ENCODE peak calls at places on chromosomes 12 and 14, in ten cellular contexts. One of them, this sample, is unnamed.
A peak's percentile ranks its signal among the peaks of the same experiment; 100 is the strongest.

GRCh38 chr12:112705037-112705632 is 86.4 kb upstream of the RPH3A start:
- DNase-seq in AG09309: no peak
- DNase-seq in right lobe of liver: no peak
- DNase-seq in AG10803: no peak
- DNase-seq in cardiac muscle cell: no peak
- DNase-seq in GM12864: no peak
- DNase-seq in progenitor cell of endocrine pancreas: no peak
- DNase-seq in psoas muscle: no peak
- DNase-seq in hepatocyte: no peak
- DNase-seq in LNCaP clone FGC: no peak
- DNase-seq in this sample: no peak

GRCh38 chr12:51898937-51899336 is 8.4 kb upstream of the ACVRL1 start:
- DNase-seq in AG09309: no peak
- DNase-seq in AG10803: peak; percentile 83
- DNase-seq in right lobe of liver: no peak
- DNase-seq in hepatocyte: peak; percentile 5
- DNase-seq in cardiac muscle cell: peak; percentile 61
- DNase-seq in progenitor cell of endocrine pancreas: no peak
- DNase-seq in GM12864: no peak
- DNase-seq in LNCaP clone FGC: no peak
- DNase-seq in psoas muscle: no peak
- DNase-seq in this sample: no peak

GRCh38 chr12:49867580-49868341 is 24.9 kb upstream of the BCDIN3D start:
- DNase-seq in LNCaP clone FGC: no peak
- DNase-seq in progenitor cell of endocrine pancreas: no peak
- DNase-seq in right lobe of liver: no peak
- DNase-seq in cardiac muscle cell: peak; percentile 57
- DNase-seq in AG10803: no peak
- DNase-seq in hepatocyte: peak; percentile 35
- DNase-seq in psoas muscle: no peak
- DNase-seq in AG09309: no peak
- DNase-seq in GM12864: no peak
- DNase-seq in this sample: no peak

GRCh38 chr14:93332032-93332852 is 594 bp downstream of the BTBD7 start:
- DNase-seq in AG09309: no peak
- DNase-seq in AG10803: peak; percentile 37
- DNase-seq in progenitor cell of endocrine pancreas: peak; percentile 68
- DNase-seq in LNCaP clone FGC: no peak
- DNase-seq in GM12864: no peak
- DNase-seq in hepatocyte: peak; percentile 87
- DNase-seq in cardiac muscle cell: peak; percentile 57
- DNase-seq in psoas muscle: peak; percentile 77
- DNase-seq in right lobe of liver: peak; percentile 68
- DNase-seq in this sample: no peak

GRCh38 chr14:78240567-78240966 is 70.4 kb downstream of the NRXN3 start:
- DNase-seq in progenitor cell of endocrine pancreas: no peak
- DNase-seq in psoas muscle: no peak
- DNase-seq in GM12864: no peak
- DNase-seq in cardiac muscle cell: no peak
- DNase-seq in AG09309: no peak
- DNase-seq in right lobe of liver: no peak
- DNase-seq in hepatocyte: no peak
- DNase-seq in LNCaP clone FGC: no peak
- DNase-seq in AG10803: no peak
- DNase-seq in this sample: no peak

GRCh38 chr12:42238240-42239140 is at the start of gene YAF2:
- DNase-seq in AG10803: peak; percentile 87
- DNase-seq in hepatocyte: peak; percentile 96
- DNase-seq in right lobe of liver: peak; percentile 95
- DNase-seq in progenitor cell of endocrine pancreas: peak; percentile 83
- DNase-seq in GM12864: peak; percentile 51
- DNase-seq in psoas muscle: peak; percentile 96
- DNase-seq in cardiac muscle cell: peak; percentile 93
- DNase-seq in AG09309: peak; percentile 31
- DNase-seq in LNCaP clone FGC: peak; percentile 50
- DNase-seq in this sample: peak; percentile 78

GRCh38 chr12:92244036-92244435 is 98.4 kb upstream of the BTG1 start:
- DNase-seq in progenitor cell of endocrine pancreas: no peak
- DNase-seq in LNCaP clone FGC: peak; percentile 83
- DNase-seq in AG09309: peak; percentile 1
- DNase-seq in GM12864: no peak
- DNase-seq in psoas muscle: no peak
- DNase-seq in cardiac muscle cell: peak; percentile 76
- DNase-seq in hepatocyte: peak; percentile 61
- DNase-seq in AG10803: peak; percentile 63
- DNase-seq in right lobe of liver: no peak
- DNase-seq in this sample: no peak

GRCh38 chr14:96363751-96364336 is 518 bp downstream of the GSKIP start:
- DNase-seq in hepatocyte: peak; percentile 75
- DNase-seq in psoas muscle: no peak
- DNase-seq in right lobe of liver: peak; percentile 66
- DNase-seq in AG10803: peak; percentile 56
- DNase-seq in GM12864: peak; percentile 37
- DNase-seq in LNCaP clone FGC: peak; percentile 50
- DNase-seq in cardiac muscle cell: peak; percentile 69
- DNase-seq in AG09309: no peak
- DNase-seq in progenitor cell of endocrine pancreas: no peak
- DNase-seq in this sample: no peak

GRCh38 chr14:34592623-34593022 is 37.3 kb downstream of the SNX6 start:
- DNase-seq in right lobe of liver: peak; percentile 7
- DNase-seq in hepatocyte: no peak
- DNase-seq in psoas muscle: peak; percentile 75
- DNase-seq in LNCaP clone FGC: no peak
- DNase-seq in AG10803: no peak
- DNase-seq in GM12864: no peak
- DNase-seq in progenitor cell of endocrine pancreas: no peak
- DNase-seq in AG09309: no peak
- DNase-seq in cardiac muscle cell: no peak
- DNase-seq in this sample: no peak

GRCh38 chr12:74382994-74383393 is 154.6 kb upstream of the ATXN7L3B start:
- DNase-seq in GM12864: no peak
- DNase-seq in cardiac muscle cell: no peak
- DNase-seq in hepatocyte: no peak
- DNase-seq in AG09309: no peak
- DNase-seq in progenitor cell of endocrine pancreas: no peak
- DNase-seq in right lobe of liver: no peak
- DNase-seq in AG10803: no peak
- DNase-seq in LNCaP clone FGC: no peak
- DNase-seq in psoas muscle: no peak
- DNase-seq in this sample: no peak

GRCh38 chr12:46343122-46343852 is 29.3 kb downstream of the SLC38A2 start:
- DNase-seq in AG10803: no peak
- DNase-seq in right lobe of liver: no peak
- DNase-seq in progenitor cell of endocrine pancreas: no peak
- DNase-seq in hepatocyte: no peak
- DNase-seq in GM12864: no peak
- DNase-seq in cardiac muscle cell: no peak
- DNase-seq in AG09309: no peak
- DNase-seq in LNCaP clone FGC: no peak
- DNase-seq in psoas muscle: no peak
- DNase-seq in this sample: no peak

GRCh38 chr14:102663031-102663430 is 70.6 kb downstream of the RCOR1 start:
- DNase-seq in psoas muscle: no peak
- DNase-seq in right lobe of liver: no peak
- DNase-seq in cardiac muscle cell: peak; percentile 46
- DNase-seq in progenitor cell of endocrine pancreas: no peak
- DNase-seq in GM12864: no peak
- DNase-seq in hepatocyte: no peak
- DNase-seq in AG10803: no peak
- DNase-seq in LNCaP clone FGC: no peak
- DNase-seq in AG09309: no peak
- DNase-seq in this sample: no peak

GRCh38 chr12:120620624-120621023 is 19.8 kb upstream of the CABP1 start:
- DNase-seq in progenitor cell of endocrine pancreas: no peak
- DNase-seq in AG09309: no peak
- DNase-seq in hepatocyte: peak; percentile 53
- DNase-seq in LNCaP clone FGC: no peak
- DNase-seq in right lobe of liver: no peak
- DNase-seq in GM12864: no peak
- DNase-seq in AG10803: no peak
- DNase-seq in cardiac muscle cell: no peak
- DNase-seq in psoas muscle: no peak
- DNase-seq in this sample: no peak

GRCh38 chr12:120631097-120631496 is 9.3 kb upstream of the CABP1 start:
- DNase-seq in hepatocyte: no peak
- DNase-seq in psoas muscle: no peak
- DNase-seq in AG09309: no peak
- DNase-seq in LNCaP clone FGC: no peak
- DNase-seq in AG10803: no peak
- DNase-seq in cardiac muscle cell: no peak
- DNase-seq in right lobe of liver: no peak
- DNase-seq in GM12864: no peak
- DNase-seq in progenitor cell of endocrine pancreas: no peak
- DNase-seq in this sample: no peak

GRCh38 chr12:120628919-120629318 is 11.5 kb upstream of the CABP1 start:
- DNase-seq in cardiac muscle cell: no peak
- DNase-seq in AG10803: no peak
- DNase-seq in hepatocyte: peak; percentile 28
- DNase-seq in LNCaP clone FGC: no peak
- DNase-seq in psoas muscle: no peak
- DNase-seq in right lobe of liver: no peak
- DNase-seq in GM12864: no peak
- DNase-seq in AG09309: no peak
- DNase-seq in progenitor cell of endocrine pancreas: no peak
- DNase-seq in this sample: no peak

GRCh38 chr12:120630139-120630895 is 10.1 kb upstream of the CABP1 start:
- DNase-seq in psoas muscle: no peak
- DNase-seq in GM12864: no peak
- DNase-seq in cardiac muscle cell: no peak
- DNase-seq in right lobe of liver: no peak
- DNase-seq in AG09309: no peak
- DNase-seq in progenitor cell of endocrine pancreas: no peak
- DNase-seq in AG10803: no peak
- DNase-seq in LNCaP clone FGC: no peak
- DNase-seq in hepatocyte: no peak
- DNase-seq in this sample: no peak

GRCh38 chr12:120625557-120626419 is 14.6 kb upstream of the CABP1 start:
- DNase-seq in progenitor cell of endocrine pancreas: no peak
- DNase-seq in hepatocyte: no peak
- DNase-seq in AG09309: no peak
- DNase-seq in AG10803: no peak
- DNase-seq in GM12864: no peak
- DNase-seq in right lobe of liver: no peak
- DNase-seq in cardiac muscle cell: no peak
- DNase-seq in psoas muscle: no peak
- DNase-seq in LNCaP clone FGC: no peak
- DNase-seq in this sample: no peak
- TF ChIP-seq CTCF in progenitor cell of endocrine pancreas: no peak
- TF ChIP-seq CTCF in hepatocyte: peak; percentile 12
- TF ChIP-seq CTCF in AG09309: no peak
- TF ChIP-seq CTCF in AG10803: peak; percentile 1
- TF ChIP-seq CTCF in GM12864: peak; percentile 59
- TF ChIP-seq CTCF in right lobe of liver: no peak
- TF ChIP-seq CTCF in cardiac muscle cell: no peak
- TF ChIP-seq CTCF in psoas muscle: no peak
- TF ChIP-seq CTCF in LNCaP clone FGC: no peak
- TF ChIP-seq CTCF in this sample: no peak

GRCh38 chr12:31813305-31813704 is 84.5 kb upstream of the AMN1 start:
- DNase-seq in GM12864: no peak
- DNase-seq in psoas muscle: no peak
- DNase-seq in AG10803: no peak
- DNase-seq in cardiac muscle cell: peak; percentile 21
- DNase-seq in AG09309: no peak
- DNase-seq in right lobe of liver: no peak
- DNase-seq in progenitor cell of endocrine pancreas: no peak
- DNase-seq in hepatocyte: peak; percentile 26
- DNase-seq in LNCaP clone FGC: no peak
- DNase-seq in this sample: no peak
- TF ChIP-seq CTCF in GM12864: peak; percentile 7
- TF ChIP-seq CTCF in psoas muscle: no peak
- TF ChIP-seq CTCF in AG10803: peak; percentile 27
- TF ChIP-seq CTCF in cardiac muscle cell: peak; percentile 18
- TF ChIP-seq CTCF in AG09309: peak; percentile 24
- TF ChIP-seq CTCF in right lobe of liver: peak; percentile 18
- TF ChIP-seq CTCF in progenitor cell of endocrine pancreas: peak; percentile 32
- TF ChIP-seq CTCF in hepatocyte: peak; percentile 22
- TF ChIP-seq CTCF in LNCaP clone FGC: no peak
- TF ChIP-seq CTCF in this sample: no peak

DNA sequence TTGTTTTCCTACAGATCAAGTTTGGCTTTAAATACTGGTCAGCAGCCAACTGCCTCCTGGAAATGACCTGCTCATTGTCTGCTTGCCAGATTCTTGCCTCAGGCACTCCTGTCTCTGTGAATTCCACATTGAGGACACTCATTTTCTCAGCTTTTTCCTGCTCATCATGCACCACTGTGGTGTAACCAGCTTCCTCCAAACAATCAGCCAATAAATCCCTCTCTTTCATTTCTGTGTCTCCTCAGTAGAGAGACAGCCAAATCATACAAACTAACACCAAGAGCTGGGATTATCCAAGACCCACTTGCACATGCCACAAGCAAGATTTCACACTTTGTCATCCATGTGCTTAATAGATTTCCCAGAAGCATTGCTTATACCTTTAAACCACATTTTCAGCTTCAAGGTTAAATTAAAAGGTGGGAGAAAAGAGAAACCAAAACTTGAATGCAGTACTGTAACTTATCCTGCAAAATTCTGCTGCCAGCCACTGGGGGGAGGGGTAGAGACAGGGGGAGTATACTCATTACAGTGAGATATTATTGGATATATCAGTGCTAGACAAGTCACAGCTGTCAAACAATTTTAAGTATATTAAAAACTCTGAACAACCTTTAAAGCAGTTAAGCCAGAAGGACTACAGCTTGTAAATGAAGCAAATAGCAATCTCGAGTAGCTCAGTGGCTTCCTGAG is 105.0 kb downstream of the PPP2R5E start:
- DNase-seq in AG10803: peak; percentile 97
- DNase-seq in right lobe of liver: peak; percentile 81
- DNase-seq in psoas muscle: peak; percentile 53
- DNase-seq in GM12864: no peak
- DNase-seq in cardiac muscle cell: peak; percentile 98
- DNase-seq in progenitor cell of endocrine pancreas: no peak
- DNase-seq in LNCaP clone FGC: peak; percentile 97
- DNase-seq in AG09309: peak; percentile 94
- DNase-seq in hepatocyte: peak; percentile 58
- DNase-seq in this sample: no peak
- TF ChIP-seq CTCF in AG10803: peak; percentile 25
- TF ChIP-seq CTCF in right lobe of liver: peak; percentile 14
- TF ChIP-seq CTCF in psoas muscle: no peak
- TF ChIP-seq CTCF in GM12864: peak; percentile 16
- TF ChIP-seq CTCF in cardiac muscle cell: peak; percentile 24
- TF ChIP-seq CTCF in progenitor cell of endocrine pancreas: no peak
- TF ChIP-seq CTCF in LNCaP clone FGC: peak; percentile 35
- TF ChIP-seq CTCF in AG09309: peak; percentile 10
- TF ChIP-seq CTCF in hepatocyte: peak; percentile 29
- TF ChIP-seq CTCF in this sample: no peak

DNA sequence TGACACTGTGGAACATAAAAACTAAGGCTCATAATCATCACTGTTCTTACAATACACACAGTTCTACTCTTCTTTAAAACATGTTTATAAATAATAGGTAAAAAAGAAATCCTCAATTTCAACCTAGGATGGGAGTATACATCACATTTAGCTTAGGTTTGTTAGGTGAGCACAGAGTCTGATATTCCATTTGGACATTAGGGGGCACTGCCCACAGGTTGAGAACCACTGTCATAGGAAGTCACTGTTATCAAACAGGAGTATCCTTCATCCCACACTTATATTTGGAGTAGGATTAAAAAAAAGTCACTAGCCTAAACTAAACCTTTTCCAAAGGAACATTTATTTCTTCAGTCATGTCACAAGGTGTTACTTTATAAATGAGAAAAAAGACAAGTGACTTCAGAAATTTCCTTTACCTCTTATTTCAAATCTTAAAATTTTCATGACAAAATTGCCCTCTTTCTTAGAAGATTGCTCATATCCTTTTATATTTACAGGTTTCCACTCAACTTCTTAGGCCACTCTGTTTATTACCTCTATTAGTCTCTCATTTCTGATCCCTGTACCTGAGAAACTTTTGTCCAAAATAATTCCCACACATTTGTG is 240.6 kb downstream of the CPNE8 start:
- DNase-seq in LNCaP clone FGC: peak; percentile 2
- DNase-seq in AG09309: no peak
- DNase-seq in GM12864: no peak
- DNase-seq in AG10803: peak; percentile 22
- DNase-seq in right lobe of liver: no peak
- DNase-seq in hepatocyte: peak; percentile 25
- DNase-seq in cardiac muscle cell: peak; percentile 33
- DNase-seq in progenitor cell of endocrine pancreas: no peak
- DNase-seq in psoas muscle: no peak
- DNase-seq in this sample: no peak
- TF ChIP-seq CTCF in LNCaP clone FGC: peak; percentile 73
- TF ChIP-seq CTCF in AG09309: peak; percentile 62
- TF ChIP-seq CTCF in GM12864: peak; percentile 25
- TF ChIP-seq CTCF in AG10803: peak; percentile 64
- TF ChIP-seq CTCF in right lobe of liver: peak; percentile 61
- TF ChIP-seq CTCF in hepatocyte: peak; percentile 50
- TF ChIP-seq CTCF in cardiac muscle cell: peak; percentile 59
- TF ChIP-seq CTCF in progenitor cell of endocrine pancreas: peak; percentile 67
- TF ChIP-seq CTCF in psoas muscle: no peak
- TF ChIP-seq CTCF in this sample: no peak

This sample was measured in activated B cell treated with CpG ODN at 0.5 μM for 24 hours.